ENCODE peak calls at places on chromosomes 5 and 9, in four cellular contexts. T is fibroblast of lung, M is psoas muscle, X is gastrocnemius medialis. F is an unnamed sample. For H3K4me1, the result is how much of the 10 kb centered on the place peaks cover.

GRCh38 chr5:122788371-122788770 is 13.5 kb downstream of the SNX2 start:
- DNase-seq in X (no peak), T (no peak), M (no peak), F (no peak)

GRCh38 chr9:81562221-81563019 is 126.9 kb downstream of the TLE1 start:
- DNase-seq in T (peak), X (peak), M (peak), F (peak)

GRCh38 chr5:95822038-95822407 is 503 bp downstream of the GLRX start:
- DNase-seq in M (peak), T (peak), X (peak), F (no peak)

GRCh38 chr9:137317021-137317978 is 15.2 kb upstream of the NRARP start:
- DNase-seq in M (peak), T (no peak), X (no peak), F (no peak)

GRCh38 chr5:15640116-15640515 is 140.1 kb downstream of the FBXL7 start:
- DNase-seq in X (no peak), T (no peak), M (no peak), F (no peak)

GRCh38 chr5:167050568-167051214 is 1240.8 kb upstream of the WWC1 start:
- DNase-seq in T (peak), M (no peak), X (no peak), F (no peak)

GRCh38 chr9:126055386-126055785 is 271.2 kb upstream of the MVB12B start:
- DNase-seq in M (no peak), X (no peak), T (no peak), F (no peak)

GRCh38 chr5:79518718-79519117 is 4.8 kb upstream of the HOMER1 start:
- DNase-seq in M (no peak), X (no peak), T (no peak), F (no peak)

GRCh38 chr9:73125651-73126050 is 26.0 kb upstream of the ANXA1 start:
- DNase-seq in M (no peak), X (no peak), T (no peak), F (no peak)

GRCh38 chr9:127098916-127099315 is 23.5 kb downstream of the ANGPTL2 start:
- DNase-seq in T (no peak), M (no peak), X (no peak), F (no peak)

GRCh38 chr5:149938272-149938671 is 6.3 kb downstream of the PDE6A start:
- DNase-seq in X (no peak), M (peak), T (peak), F (peak)

GRCh38 chr5:132099073-132099748 is 25.6 kb downstream of the CSF2 start:
- DNase-seq in X (no peak), M (no peak), T (no peak), F (no peak)

GRCh38 chr9:34134521-34134920 is 8.0 kb upstream of the DCAF12 start:
- DNase-seq in M (no peak), X (no peak), T (no peak), F (no peak)

GRCh38 chr9:82606761-82607382 is 456.1 kb downstream of the RASEF start:
- DNase-seq in T (peak), M (no peak), X (no peak), F (no peak)

GRCh38 chr5:66769839-66770617 is 173.8 kb downstream of the MAST4 start:
- DNase-seq in T (peak), M (no peak), X (no peak), F (no peak)

GRCh38 chr5:76524872-76525271 is 98.3 kb downstream of the F2RL2 start:
- DNase-seq in M (no peak), X (no peak), T (no peak), F (no peak)

GRCh38 chr5:103111458-103111857 is 8.5 kb downstream of the GIN1 start:
- DNase-seq in M (no peak), X (no peak), T (no peak), F (no peak)

GRCh38 chr5:98637607-98638006 is 135.9 kb upstream of the RGMB start:
- DNase-seq in T (no peak), X (no peak), M (no peak), F (no peak)

GRCh38 chr9:69571032-69571431 is 101.1 kb downstream of the APBA1 start:
- DNase-seq in T (no peak), M (no peak), X (no peak), F (no peak)

GRCh38 chr5:57383093-57383861 is 99.3 kb downstream of the ACTBL2 start:
- DNase-seq in T (peak), M (no peak), X (no peak), F (no peak)

GRCh38 chr9:95143591-95144561 is 173.6 kb downstream of the FANCC start:
- DNase-seq in M (peak), X (peak), T (peak), F (no peak)
- H3K4me1 ChIP-seq in M (under half), X (under half), T (under half), F (under half)

GRCh38 chr5:72770266-72770665 is 46.2 kb upstream of the TNPO1 start:
- DNase-seq in X (no peak), M (no peak), T (no peak), F (no peak)

GRCh38 chr5:72767289-72768010 is 49.0 kb upstream of the TNPO1 start:
- DNase-seq in T (peak), X (no peak), M (no peak), F (no peak)
- TF ChIP-seq CTCF in T (no peak), X (no peak), M (no peak), F (no peak)

GRCh38 chr5:68444833-68445232 is 229.3 kb downstream of the PIK3R1 start:
- DNase-seq in M (no peak), X (no peak), T (no peak), F (no peak)

GRCh38 chr5:68446070-68446357 is 230.5 kb downstream of the PIK3R1 start:
- DNase-seq in M (no peak), X (no peak), T (no peak), F (no peak)

GRCh38 chr5:68446487-68446894 is 230.9 kb downstream of the PIK3R1 start:
- DNase-seq in M (no peak), T (no peak), X (no peak), F (no peak)

GRCh38 chr5:68444048-68444447 is 228.5 kb downstream of the PIK3R1 start:
- DNase-seq in T (no peak), M (no peak), X (no peak), F (no peak)

DNA sequence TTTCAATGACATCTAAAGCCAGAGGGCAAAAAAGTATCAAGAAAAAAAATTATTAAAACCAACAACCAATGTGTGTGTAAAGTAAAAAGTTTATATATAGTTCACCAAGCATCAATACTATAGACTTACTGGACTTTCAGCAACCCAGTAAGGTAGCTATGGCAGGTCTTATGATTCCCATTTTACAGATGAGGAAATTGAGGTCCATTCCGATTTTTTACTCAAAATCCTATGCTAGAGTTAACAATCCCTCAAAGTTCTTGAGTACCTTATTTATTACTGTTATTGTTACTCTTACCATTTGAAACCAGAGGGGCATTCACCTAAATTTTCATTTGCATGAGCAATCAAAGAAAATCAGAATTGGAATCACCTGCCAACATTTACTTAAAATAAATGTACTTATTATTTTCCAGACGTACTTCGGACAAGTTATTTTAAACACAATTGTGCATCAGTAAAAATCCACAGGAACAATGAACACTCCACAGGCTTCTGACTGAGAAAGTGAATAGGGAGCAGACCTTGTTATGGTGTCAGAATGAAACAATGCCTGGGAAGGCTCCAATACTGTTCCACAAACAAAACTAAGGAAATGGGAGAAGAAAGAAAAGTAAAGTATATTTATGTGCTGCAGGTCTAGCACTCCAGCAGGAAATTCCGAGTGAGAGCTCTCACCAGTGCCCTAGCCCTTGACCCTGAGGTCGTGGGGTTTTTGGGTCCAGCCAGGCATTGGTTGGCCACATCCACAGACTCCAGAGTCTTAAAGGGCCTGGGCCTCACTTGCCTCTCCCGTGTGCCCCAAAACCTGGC is 229.9 kb downstream of the PIK3R1 start:
- DNase-seq in X (no peak), M (no peak), T (no peak), F (no peak)
- H3K4me1 ChIP-seq in X (under half), M (under half), T (under half), F (under half)

GRCh38 chr5:136686192-136686872 is 321.0 kb upstream of the TRPC7 start:
- DNase-seq in T (peak), M (no peak), X (no peak), F (no peak)
- TF ChIP-seq CTCF in T (peak), M (peak), X (no peak), F (peak)

GRCh38 chr9:93043122-93043521 is 15.4 kb upstream of the SUSD3 start:
- DNase-seq in M (no peak), T (no peak), X (no peak), F (no peak)
- H3K4me1 ChIP-seq in M (under half), T (under half), X (under half), F (under half)

DNA sequence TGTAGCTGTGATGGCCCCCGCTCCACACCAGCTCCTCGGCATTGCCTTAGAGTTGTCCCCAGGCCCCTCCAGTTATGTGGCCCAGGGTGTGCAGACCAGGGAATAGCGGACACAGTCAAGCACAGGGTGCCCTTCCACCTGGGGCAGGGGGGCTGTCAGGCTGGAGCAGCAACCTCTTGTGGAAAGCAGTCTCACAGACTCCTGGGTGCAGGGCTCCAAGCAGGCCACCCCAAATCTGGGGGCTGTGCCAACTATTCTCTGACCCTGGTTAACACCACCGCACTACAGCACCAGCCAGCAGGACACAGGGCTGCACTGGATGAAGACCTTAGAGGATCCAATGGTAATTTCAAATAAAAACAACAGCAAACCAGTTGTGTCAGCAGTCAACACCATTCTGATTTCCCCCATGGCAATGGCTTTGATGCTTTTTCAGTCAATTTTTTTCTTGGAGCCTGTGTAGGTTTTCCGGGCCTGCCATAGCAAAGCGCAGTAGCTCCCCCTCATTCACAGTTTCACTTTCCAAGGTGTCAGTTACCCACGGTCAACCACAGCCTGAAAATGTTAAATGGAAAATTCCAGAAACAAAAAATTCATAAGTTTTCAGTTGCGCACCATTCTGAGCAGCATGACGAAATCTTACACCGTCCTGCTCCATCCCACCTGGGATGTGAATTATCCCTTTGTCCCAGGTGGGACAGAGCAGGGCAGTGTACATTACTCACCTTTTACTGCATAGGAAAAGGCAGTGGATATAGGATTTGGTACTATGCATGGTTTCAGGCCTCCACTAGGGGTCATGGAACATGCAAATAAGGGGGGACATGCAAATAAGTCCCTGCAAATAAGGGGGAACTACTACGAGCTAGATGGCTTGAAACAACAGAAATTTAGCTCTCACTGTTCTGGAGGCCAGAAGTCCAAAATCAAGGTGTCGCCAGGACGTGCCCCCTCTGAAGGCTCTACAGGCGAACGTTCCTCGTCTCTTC is 49.0 kb downstream of the C5orf15 start:
- DNase-seq in M (no peak), T (no peak), X (no peak), F (no peak)
- TF ChIP-seq CTCF in M (no peak), T (no peak), X (no peak), F (no peak)

F was measured in RWPE2.